ENCODE peak calls at places on chromosome 4, in four cellular contexts. D, W, A and H are unnamed samples.

GRCh38 chr4:6795821-6796220 is 13.3 kb downstream of the KIAA0232 start:
- DNase-seq in D (no peak), W (no peak), A (peak), H (no peak)

GRCh38 chr4:117783716-117784115 is 250.6 kb upstream of the NDST3 start:
- DNase-seq in D (no peak), W (no peak), A (no peak), H (no peak)

GRCh38 chr4:102343964-102344519 is 1.2 kb downstream of the SLC39A8 start:
- DNase-seq in D (no peak), W (no peak), A (no peak), H (peak)

GRCh38 chr4:126479709-126480108 is 1153.0 kb upstream of the INTU start:
- DNase-seq in D (no peak), W (no peak), A (no peak), H (no peak)

GRCh38 chr4:122152699-122153328 is 683 bp downstream of the BLTP1 start:
- DNase-seq in D (peak), W (no peak), A (peak), H (no peak)

GRCh38 chr4:97517948-97518347 is 625.3 kb downstream of the STPG2 start:
- DNase-seq in D (no peak), W (no peak), A (no peak), H (no peak)

GRCh38 chr4:6761540-6762243 is 20.8 kb upstream of the KIAA0232 start:
- DNase-seq in D (no peak), W (no peak), A (no peak), H (no peak)

GRCh38 chr4:98262431-98262830 is 1.2 kb downstream of the RAP1GDS1 start:
- DNase-seq in D (no peak), W (no peak), A (no peak), H (no peak)

GRCh38 chr4:61750810-61751209 is 550.7 kb downstream of the ADGRL3 start:
- DNase-seq in D (no peak), W (no peak), A (no peak), H (no peak)

GRCh38 chr4:169270156-169270809 is 473 bp downstream of the SH3RF1 start:
- DNase-seq in D (no peak), W (peak), A (peak), H (no peak)

GRCh38 chr4:68079918-68080317 is 49.8 kb downstream of the TMPRSS11F start:
- DNase-seq in D (no peak), W (no peak), A (no peak), H (no peak)

GRCh38 chr4:72286185-72286584 is 254.4 kb downstream of the NPFFR2 start:
- DNase-seq in D (no peak), W (no peak), A (no peak), H (peak)

GRCh38 chr4:123399638-123400358 is 3.2 kb downstream of the SPRY1 start:
- DNase-seq in D (no peak), W (no peak), A (no peak), H (no peak)
- TF ChIP-seq CTCF in D (no peak), W (no peak), A (no peak), H (no peak)

GRCh38 chr4:687975-688694 is 816 bp downstream of the SLC49A3 start:
- DNase-seq in D (peak), W (no peak), A (no peak), H (no peak)

GRCh38 chr4:687048-687974 is 1.6 kb downstream of the SLC49A3 start:
- DNase-seq in D (peak), W (peak), A (peak), H (peak)

GRCh38 chr4:686371-687040 is 2.4 kb downstream of the SLC49A3 start:
- DNase-seq in D (no peak), W (no peak), A (no peak), H (no peak)

GRCh38 chr4:689498-690122 is 659 bp upstream of the SLC49A3 start:
- DNase-seq in D (peak), W (no peak), A (no peak), H (no peak)

GRCh38 chr4:688695-689497 is at the start of gene SLC49A3:
- DNase-seq in D (peak), W (no peak), A (peak), H (no peak)
- H3K4me3 ChIP-seq in D (peak), W (peak), A (peak), H (peak)

GRCh38 chr4:40043786-40044185 is 12.9 kb upstream of the N4BP2 start:
- DNase-seq in D (no peak), W (no peak), A (no peak), H (no peak)

GRCh38 chr4:40040908-40041307 is 15.7 kb upstream of the N4BP2 start:
- DNase-seq in D (no peak), W (no peak), A (no peak), H (no peak)

DNA sequence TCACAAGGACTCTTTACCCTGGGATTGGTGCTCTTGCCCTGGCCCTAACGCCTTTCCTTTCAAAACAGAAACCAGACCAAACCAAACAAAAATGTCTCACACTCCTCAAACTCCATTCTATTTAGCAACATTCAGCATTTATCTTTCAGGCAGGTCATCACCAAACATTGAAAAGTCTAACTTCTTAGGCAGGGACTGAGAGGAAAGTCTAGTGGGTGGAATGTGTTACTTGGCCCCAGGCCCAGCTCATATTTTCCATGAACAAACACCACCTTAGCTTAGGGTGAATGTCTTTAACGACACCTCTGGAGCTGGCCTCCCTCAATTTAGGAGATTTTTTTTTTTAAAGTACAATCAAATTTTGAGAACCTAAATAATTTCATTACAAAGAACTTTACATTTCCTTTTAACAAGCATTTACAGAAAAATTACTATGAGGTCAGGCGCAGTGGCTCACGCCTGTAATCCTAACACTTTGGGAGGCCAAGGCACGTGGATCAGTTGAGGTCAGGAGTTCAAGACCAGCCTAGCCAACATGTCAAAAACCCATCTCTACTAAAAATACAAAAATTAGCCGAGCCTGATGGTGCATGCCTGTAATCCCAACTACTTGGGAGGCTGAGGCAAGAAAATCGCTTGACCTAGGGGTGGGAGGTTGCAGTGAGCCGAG is 10.2 kb upstream of the N4BP2 start:
- DNase-seq in D (no peak), W (no peak), A (peak), H (no peak)
- TF ChIP-seq CTCF in D (no peak), W (no peak), A (no peak), H (peak)

GRCh38 chr4:8895295-8895694 is 23.7 kb upstream of the HMX1 start:
- DNase-seq in D (no peak), W (no peak), A (no peak), H (no peak)

GRCh38 chr4:8893624-8894423 is 22.2 kb upstream of the HMX1 start:
- DNase-seq in D (no peak), W (no peak), A (no peak), H (no peak)

GRCh38 chr4:8896071-8896470 is 24.4 kb upstream of the HMX1 start:
- DNase-seq in D (no peak), W (no peak), A (no peak), H (no peak)

GRCh38 chr4:8893227-8893623 is 21.6 kb upstream of the HMX1 start:
- DNase-seq in D (no peak), W (no peak), A (no peak), H (no peak)

GRCh38 chr4:8894424-8894816 is 22.8 kb upstream of the HMX1 start:
- DNase-seq in D (no peak), W (no peak), A (no peak), H (no peak)
- H3K4me3 ChIP-seq in D (no peak), W (no peak), A (no peak), H (no peak)